ENCODE peak calls at places on chromosomes 11 and 22, in ten cellular contexts. J, Q, I, F, D, N, W, E, C and V are unnamed samples.
A peak's percentile ranks its signal among the peaks of the same experiment; 100 is the strongest.

GRCh38 chr11:33257160-33257896 is at the start of gene HIPK3:
- DNase-seq in I (peak; percentile 55), D (peak; percentile 52), F (peak; percentile 70), Q (peak; percentile 61), E (peak; percentile 36), N (peak; percentile 92), C (peak; percentile 64), W (peak; percentile 67), J (peak; percentile 89), V (peak; percentile 75)

GRCh38 chr22:37549704-37550059 is 10.6 kb upstream of the CDC42EP1 start:
- DNase-seq in Q (no peak), N (peak; percentile 84), F (peak; percentile 73), I (no peak), J (no peak), C (peak; percentile 67), W (peak; percentile 65), D (no peak), E (no peak), V (no peak)

GRCh38 chr11:32113200-32113599 is 22.3 kb downstream of the RCN1 start:
- DNase-seq in J (no peak), F (no peak), C (no peak), Q (no peak), I (no peak), D (no peak), E (peak; percentile 54), N (no peak), W (peak; percentile 3), V (no peak)

GRCh38 chr11:119356349-119357031 is 10.0 kb upstream of the MFRP start:
- DNase-seq in C (peak; percentile 73), I (peak; percentile 64), D (no peak), F (peak; percentile 73), J (no peak), W (peak; percentile 36), Q (peak; percentile 57), N (peak; percentile 90), E (peak; percentile 66), V (peak; percentile 40)

GRCh38 chr11:7587712-7588111 is 73.9 kb downstream of the PPFIBP2 start:
- DNase-seq in D (no peak), J (no peak), C (no peak), F (no peak), E (no peak), I (no peak), W (no peak), N (no peak), Q (no peak), V (no peak)

GRCh38 chr22:23268139-23268712 is 87.9 kb downstream of the BCR start:
- DNase-seq in W (no peak), J (no peak), I (no peak), E (no peak), C (peak; percentile 56), F (no peak), Q (no peak), D (no peak), N (no peak), V (no peak)

GRCh38 chr11:130369141-130369691 is 54.5 kb upstream of the ZBTB44 start:
- DNase-seq in D (no peak), E (no peak), I (no peak), C (peak; percentile 57), Q (no peak), N (no peak), F (no peak), J (no peak), W (no peak), V (no peak)

GRCh38 chr11:114208371-114208770 is 87.8 kb upstream of the NNMT start:
- DNase-seq in C (no peak), W (no peak), F (no peak), E (no peak), I (no peak), N (no peak), J (no peak), Q (peak; percentile 5), D (no peak), V (no peak)

GRCh38 chr11:68146704-68147474 is 25.7 kb upstream of the CHKA start:
- DNase-seq in E (peak; percentile 28), C (no peak), I (no peak), W (peak; percentile 80), F (peak; percentile 34), Q (no peak), N (no peak), J (no peak), D (no peak), V (no peak)

GRCh38 chr11:95545116-95545875 is 244.3 kb downstream of the FAM76B start:
- DNase-seq in Q (no peak), F (no peak), D (no peak), I (no peak), W (no peak), N (no peak), E (no peak), J (no peak), C (no peak), V (no peak)

GRCh38 chr22:50530857-50531545 is 1.2 kb upstream of the TYMP start:
- DNase-seq in C (no peak), J (no peak), D (no peak), W (peak; percentile 31), I (peak; percentile 59), E (peak; percentile 60), F (peak; percentile 83), Q (peak; percentile 64), N (peak; percentile 95), V (peak; percentile 64)

GRCh38 chr11:9313648-9314290 is 624 bp downstream of the TMEM41B start:
- DNase-seq in D (no peak), I (peak; percentile 0), J (no peak), C (peak; percentile 16), W (no peak), E (no peak), N (no peak), Q (no peak), F (peak; percentile 11), V (no peak)

GRCh38 chr11:123351375-123351774 is 78.7 kb upstream of the GRAMD1B start:
- DNase-seq in W (no peak), Q (no peak), C (peak; percentile 70), N (no peak), I (no peak), J (no peak), E (no peak), D (no peak), F (no peak), V (no peak)

GRCh38 chr11:92266821-92267220 is 42.2 kb downstream of the FAT3 start:
- DNase-seq in W (no peak), E (no peak), C (no peak), Q (no peak), N (no peak), F (no peak), J (no peak), I (no peak), D (no peak), V (no peak)